ENCODE peak calls at places on chromosomes 7 and 10, in nine cellular contexts. H, N, M, T, Y, P, B, O and A are unnamed samples. For H3K27me3, the result is how much of the 10 kb centered on the place peaks cover.

GRCh38 chr10:67763499-67764011 is 67.6 kb upstream of the CTNNA3 start:
- DNase-seq in H (peak), N (peak), M (peak), T (no peak), Y (peak), P (peak), B (peak), O (peak), A (peak)

GRCh38 chr10:50740351-50740688 is 584 bp downstream of the ASAH2B start:
- DNase-seq in H (peak), N (no peak), M (no peak), T (no peak), Y (peak), P (peak), B (peak), O (peak), A (no peak)

GRCh38 chr7:82444220-82445049 is 858 bp upstream of the CACNA2D1 start:
- DNase-seq in H (no peak), N (no peak), M (no peak), T (no peak), Y (peak), P (peak), B (peak), O (no peak), A (peak)

GRCh38 chr10:95133997-95134396 is 60.0 kb upstream of the ACSM6 start:
- DNase-seq in H (no peak), N (no peak), M (no peak), T (no peak), Y (no peak), P (no peak), B (no peak), O (no peak), A (peak)

GRCh38 chr7:70735313-70735712 is 396.6 kb upstream of the GALNT17 start:
- DNase-seq in H (no peak), N (no peak), M (no peak), T (no peak), Y (no peak), P (no peak), B (no peak), O (no peak), A (no peak)

GRCh38 chr7:2479276-2480070 is 3.3 kb upstream of the GRIFIN start:
- DNase-seq in H (no peak), N (no peak), M (no peak), T (no peak), Y (no peak), P (no peak), B (no peak), O (no peak), A (no peak)

GRCh38 chr10:36669615-36670325 is 455.6 kb upstream of the ANKRD30A start:
- DNase-seq in H (no peak), N (no peak), M (no peak), T (no peak), Y (no peak), P (peak), B (no peak), O (no peak), A (no peak)

GRCh38 chr7:29285451-29285807 is 90.9 kb downstream of the CHN2 start:
- DNase-seq in H (no peak), N (no peak), M (no peak), T (no peak), Y (no peak), P (no peak), B (peak), O (peak), A (no peak)

GRCh38 chr10:14617850-14618249 is 156.8 kb downstream of the FAM107B start:
- DNase-seq in H (no peak), N (no peak), M (no peak), T (no peak), Y (no peak), P (no peak), B (peak), O (peak), A (no peak)

GRCh38 chr7:3436746-3437145 is 135.7 kb downstream of the SDK1 start:
- DNase-seq in H (no peak), N (no peak), M (peak), T (no peak), Y (no peak), P (no peak), B (peak), O (peak), A (no peak)

GRCh38 chr10:52312999-52313349 is 1.1 kb upstream of the DKK1 start:
- DNase-seq in H (no peak), N (no peak), M (no peak), T (no peak), Y (no peak), P (no peak), B (no peak), O (peak), A (no peak)

GRCh38 chr7:134947831-134948230 is 38.5 kb upstream of the AGBL3 start:
- DNase-seq in H (no peak), N (no peak), M (no peak), T (no peak), Y (no peak), P (no peak), B (no peak), O (no peak), A (no peak)

GRCh38 chr7:16918288-16918895 is 36.6 kb upstream of the AGR3 start:
- DNase-seq in H (no peak), N (no peak), M (peak), T (no peak), Y (peak), P (peak), B (peak), O (peak), A (no peak)

GRCh38 chr7:75662579-75663301 is 76.0 kb downstream of the HIP1 start:
- DNase-seq in H (peak), N (no peak), M (no peak), T (no peak), Y (no peak), P (no peak), B (no peak), O (no peak), A (no peak)

GRCh38 chr7:101108330-101108857 is 18.5 kb upstream of the SERPINE1 start:
- DNase-seq in H (no peak), N (peak), M (no peak), T (no peak), Y (peak), P (no peak), B (no peak), O (peak), A (no peak)

GRCh38 chr7:123945938-123946337 is 20.9 kb downstream of the SPAM1 start:
- DNase-seq in H (no peak), N (no peak), M (no peak), T (no peak), Y (no peak), P (no peak), B (peak), O (no peak), A (no peak)

GRCh38 chr10:101287922-101288638 is 58.8 kb upstream of the LBX1 start:
- DNase-seq in H (no peak), N (no peak), M (no peak), T (no peak), Y (peak), P (peak), B (peak), O (peak), A (peak)

GRCh38 chr7:51138121-51139085 is 178.2 kb downstream of the COBL start:
- DNase-seq in H (no peak), N (no peak), M (no peak), T (no peak), Y (no peak), P (no peak), B (no peak), O (no peak), A (no peak)

GRCh38 chr7:99791021-99791420 is 7.0 kb upstream of the CYP3A4 start:
- DNase-seq in H (no peak), N (no peak), M (no peak), T (no peak), Y (no peak), P (no peak), B (peak), O (no peak), A (no peak)

GRCh38 chr10:114801411-114801813 is 20.2 kb upstream of the FHIP2A start:
- DNase-seq in H (no peak), N (no peak), M (no peak), T (no peak), Y (no peak), P (no peak), B (no peak), O (no peak), A (no peak)

GRCh38 chr7:46524350-46524749 is 603.3 kb upstream of the IGFBP3 start:
- DNase-seq in H (no peak), N (no peak), M (no peak), T (no peak), Y (no peak), P (no peak), B (no peak), O (no peak), A (no peak)

GRCh38 chr7:19144661-19145428 is at the start of gene FERD3L:
- DNase-seq in H (no peak), N (no peak), M (no peak), T (no peak), Y (no peak), P (peak), B (no peak), O (no peak), A (no peak)
- H3K4me3 ChIP-seq in H (no peak), N (peak), M (no peak), T (peak), Y (no peak), P (peak), B (no peak), O (no peak), A (no peak)

GRCh38 chr10:125882596-125882995 is 1.5 kb upstream of the DHX32 start:
- DNase-seq in H (no peak), N (no peak), M (no peak), T (no peak), Y (no peak), P (no peak), B (no peak), O (no peak), A (no peak)

GRCh38 chr10:125880719-125881118 is 373 bp downstream of the DHX32 start:
- DNase-seq in H (no peak), N (no peak), M (no peak), T (no peak), Y (no peak), P (peak), B (no peak), O (no peak), A (no peak)

GRCh38 chr10:125883198-125883597 is 2.1 kb upstream of the DHX32 start:
- DNase-seq in H (no peak), N (no peak), M (no peak), T (no peak), Y (no peak), P (no peak), B (no peak), O (no peak), A (no peak)

GRCh38 chr10:125881192-125881591 is at the start of gene DHX32:
- DNase-seq in H (no peak), N (no peak), M (no peak), T (no peak), Y (no peak), P (peak), B (no peak), O (no peak), A (peak)

DNA sequence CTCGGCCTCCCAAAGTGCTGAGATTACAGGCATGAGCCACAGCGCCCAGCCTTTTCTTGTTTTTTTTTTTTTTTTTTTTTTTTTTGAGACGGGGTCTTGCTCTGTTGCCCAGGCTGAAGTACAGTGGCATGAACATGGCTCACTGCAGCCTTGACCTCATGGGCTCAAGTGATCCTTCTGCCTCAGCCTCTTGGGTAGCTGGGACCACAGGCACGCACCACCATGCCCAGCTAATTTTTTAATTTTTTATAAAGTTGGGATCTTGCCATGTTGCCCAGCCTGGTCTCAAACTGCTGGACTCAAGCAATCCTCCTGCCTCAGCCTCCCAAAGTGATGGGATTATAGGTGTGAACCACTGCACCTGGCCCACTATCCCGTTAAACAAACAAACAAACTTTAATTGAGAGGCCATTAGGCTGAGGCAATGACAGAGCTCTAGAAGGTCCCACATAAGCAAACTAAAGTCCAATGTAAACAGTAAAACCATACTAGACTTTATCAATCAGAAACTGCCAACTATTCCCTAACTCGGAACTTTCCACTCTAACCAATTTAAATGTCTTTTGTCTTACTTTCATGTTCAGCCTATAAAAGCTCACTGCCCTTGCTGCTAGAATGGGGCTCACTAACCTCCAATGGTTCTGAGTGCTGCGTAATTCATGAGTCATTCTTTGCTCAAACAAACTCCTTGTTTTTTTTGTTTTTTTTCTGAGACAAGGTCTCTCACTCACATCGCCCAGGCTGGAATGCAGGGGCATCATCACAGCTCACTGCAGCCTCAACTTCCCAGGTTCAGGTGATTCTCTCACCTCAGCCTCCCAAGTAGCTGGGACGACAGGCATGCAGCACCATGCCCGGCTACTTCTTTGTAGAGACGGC is 1.9 kb downstream of the DHX32 start:
- DNase-seq in H (no peak), N (no peak), M (peak), T (no peak), Y (peak), P (no peak), B (peak), O (peak), A (no peak)
- TF ChIP-seq CTCF in H (no peak), N (no peak), M (no peak), T (no peak), Y (no peak), P (no peak), B (no peak), O (no peak), A (no peak)

DNA sequence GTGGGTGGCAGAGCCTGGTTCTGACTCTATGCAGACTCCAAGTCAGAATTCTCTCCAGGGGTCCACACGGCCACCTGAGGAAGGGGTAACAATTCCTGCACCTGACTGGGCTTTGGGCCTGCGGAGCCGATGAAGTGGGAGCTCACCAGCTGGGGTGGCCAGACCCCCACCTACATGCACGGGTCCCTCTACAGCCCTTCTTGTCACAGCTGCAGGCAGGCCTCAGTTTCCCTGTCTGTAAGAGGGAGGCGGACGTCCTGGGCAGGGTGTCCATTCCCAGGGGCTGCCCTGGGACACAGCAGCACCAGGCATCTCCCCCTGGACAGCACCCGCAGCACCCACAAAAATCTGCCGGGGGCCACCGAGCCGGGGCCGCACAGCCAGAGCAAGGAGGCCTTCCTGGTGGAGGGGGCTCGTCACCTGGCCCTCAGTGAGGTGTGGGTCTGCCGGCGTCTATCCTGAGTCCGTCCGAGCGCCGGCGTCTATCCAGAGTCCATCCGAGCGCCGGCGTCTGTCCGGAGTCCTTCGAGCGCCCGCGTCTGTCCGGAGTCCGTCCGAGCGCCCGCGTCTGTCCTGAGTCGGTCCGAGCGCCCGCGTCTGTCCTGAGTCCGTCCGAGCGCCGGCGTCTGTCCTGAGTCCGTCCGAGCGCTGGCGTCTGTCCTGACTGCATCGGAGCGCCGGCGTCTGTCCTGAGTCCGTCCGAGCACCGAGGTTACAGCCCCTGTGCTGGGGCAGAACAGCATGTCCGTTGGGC is 65.1 kb downstream of the PDGFA start:
- DNase-seq in H (no peak), N (no peak), M (no peak), T (no peak), Y (no peak), P (no peak), B (no peak), O (no peak), A (no peak)
- H3K27me3 ChIP-seq in H (under half), N (under half), M (under half), T (half or more), Y (under half), P (under half), B (under half), O (under half), A (under half)

DNA sequence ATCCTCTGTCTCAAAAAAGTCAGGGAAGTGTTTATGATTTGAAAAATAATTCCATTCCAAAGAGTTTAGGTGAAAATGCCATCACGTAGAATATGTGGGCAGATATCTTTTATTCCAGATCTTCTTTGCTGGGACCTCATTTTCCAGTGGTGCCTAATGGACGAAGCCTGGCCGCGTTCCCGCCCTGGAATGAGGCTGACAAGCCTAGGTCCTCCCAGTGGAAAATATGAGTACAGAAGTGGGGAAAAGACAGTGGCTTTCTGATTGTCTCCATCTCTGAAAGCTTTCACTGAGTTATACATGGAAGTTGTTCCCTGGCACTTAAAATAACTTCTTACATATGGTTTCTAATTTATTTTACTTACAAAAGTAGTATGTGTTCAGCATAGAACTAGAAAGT is 139.4 kb downstream of the TACC2 start:
- DNase-seq in H (no peak), N (peak), M (no peak), T (no peak), Y (no peak), P (no peak), B (no peak), O (peak), A (no peak)
- H3K4me3 ChIP-seq in H (no peak), N (peak), M (peak), T (peak), Y (no peak), P (no peak), B (peak), O (peak), A (no peak)